ENCODE peak calls at places on chromosomes 13 and 19, in five cellular contexts. F, K, A, L and V are unnamed samples. For H3K9me3 and H3K27me3, the result is how much of the 10 kb centered on the place peaks cover.

GRCh38 chr19:4831351-4832340 is at the start of gene TICAM1:
- DNase-seq in F (peak), K (peak), A (peak), L (peak), V (peak)

GRCh38 chr13:114118086-114118762 is 14.2 kb downstream of the RASA3 start:
- DNase-seq in F (no peak), K (no peak), A (no peak), L (no peak), V (no peak)

GRCh38 chr19:49391581-49392399 is 3.7 kb downstream of the KASH5 start:
- DNase-seq in F (peak), K (peak), A (peak), L (peak), V (peak)

GRCh38 chr13:96710166-96710866 is 284.0 kb downstream of the OXGR1 start:
- DNase-seq in F (no peak), K (no peak), A (no peak), L (no peak), V (no peak)

GRCh38 chr13:75139291-75139690 is 342.7 kb downstream of the TBC1D4 start:
- DNase-seq in F (no peak), K (no peak), A (peak), L (no peak), V (no peak)

GRCh38 chr19:18483119-18483518 is 38.8 kb downstream of the ELL start:
- DNase-seq in F (no peak), K (no peak), A (no peak), L (no peak), V (no peak)

GRCh38 chr13:39954476-39954875 is 299.0 kb downstream of the COG6 start:
- DNase-seq in F (no peak), K (no peak), A (no peak), L (no peak), V (no peak)

GRCh38 chr13:94987869-94988268 is 275.5 kb upstream of the SOX21 start:
- DNase-seq in F (no peak), K (no peak), A (no peak), L (no peak), V (no peak)

GRCh38 chr13:78993792-78994191 is 334.8 kb upstream of the OBI1 start:
- DNase-seq in F (no peak), K (no peak), A (no peak), L (no peak), V (no peak)

GRCh38 chr13:92896842-92897241 is 329.8 kb upstream of the GPC6 start:
- DNase-seq in F (no peak), K (no peak), A (peak), L (no peak), V (no peak)

GRCh38 chr19:17338440-17339078 is 1.2 kb downstream of the GTPBP3 start:
- DNase-seq in F (no peak), K (no peak), A (no peak), L (no peak), V (no peak)

GRCh38 chr19:38318595-38319142 is 976 bp upstream of the KCNK6 start:
- DNase-seq in F (no peak), K (no peak), A (no peak), L (no peak), V (no peak)

GRCh38 chr13:93714171-93714570 is 487.6 kb downstream of the GPC6 start:
- DNase-seq in F (no peak), K (no peak), A (peak), L (no peak), V (no peak)

GRCh38 chr19:13417054-13417453 is 89.2 kb downstream of the CACNA1A start:
- DNase-seq in F (no peak), K (no peak), A (no peak), L (no peak), V (no peak)

GRCh38 chr13:98738213-98738612 is 14.3 kb downstream of the SLC15A1 start:
- DNase-seq in F (no peak), K (no peak), A (no peak), L (no peak), V (no peak)

GRCh38 chr19:40464059-40465024 is 1.2 kb downstream of the BLVRB start:
- DNase-seq in F (peak), K (peak), A (peak), L (peak), V (peak)

GRCh38 chr19:37346091-37346490 is 24.8 kb upstream of the ZNF527 start:
- DNase-seq in F (no peak), K (no peak), A (no peak), L (no peak), V (no peak)

GRCh38 chr13:40193290-40194203 is 472.9 kb downstream of the FOXO1 start:
- DNase-seq in F (no peak), K (peak), A (no peak), L (no peak), V (no peak)

GRCh38 chr13:26379831-26380230 is 125.9 kb downstream of the CDK8 start:
- DNase-seq in F (no peak), K (no peak), A (no peak), L (no peak), V (no peak)

GRCh38 chr19:5994407-5995165 is 16.6 kb upstream of the RANBP3 start:
- DNase-seq in F (no peak), K (no peak), A (no peak), L (no peak), V (no peak)

GRCh38 chr19:34731019-34731829 is 2.8 kb upstream of the ZNF181 start:
- DNase-seq in F (no peak), K (no peak), A (no peak), L (no peak), V (no peak)

GRCh38 chr13:103403148-103403740 is 337.0 kb upstream of the SLC10A2 start:
- DNase-seq in F (no peak), K (no peak), A (no peak), L (no peak), V (peak)

GRCh38 chr19:40622773-40623075 is 21.6 kb downstream of the LTBP4 start:
- DNase-seq in F (no peak), K (no peak), A (no peak), L (no peak), V (no peak)

GRCh38 chr19:47284324-47284899 is 9.7 kb downstream of the INAFM1 start:
- DNase-seq in F (peak), K (peak), A (peak), L (no peak), V (peak)

GRCh38 chr19:29415507-29415906 is 110.3 kb upstream of the VSTM2B start:
- DNase-seq in F (no peak), K (no peak), A (no peak), L (no peak), V (no peak)

GRCh38 chr19:4012092-4012974 is 4.8 kb downstream of the PIAS4 start:
- DNase-seq in F (no peak), K (no peak), A (no peak), L (no peak), V (peak)

GRCh38 chr13:36736119-36736726 is 62.4 kb downstream of the SERTM1 start:
- DNase-seq in F (peak), K (peak), A (peak), L (peak), V (peak)

GRCh38 chr19:7772752-7773291 is 9.8 kb downstream of the CLEC4M start:
- DNase-seq in F (peak), K (no peak), A (no peak), L (no peak), V (peak)

GRCh38 chr19:49057636-49058234 is at the start of gene CGB7:
- DNase-seq in F (peak), K (peak), A (peak), L (peak), V (peak)

GRCh38 chr13:40376867-40377266 is 289.6 kb downstream of the FOXO1 start:
- DNase-seq in F (no peak), K (no peak), A (no peak), L (no peak), V (no peak)

GRCh38 chr13:109785892-109786450 is 412 bp downstream of the IRS2 start:
- DNase-seq in F (no peak), K (no peak), A (no peak), L (no peak), V (no peak)

GRCh38 chr19:38869836-38870607 is 8.1 kb downstream of the RINL start:
- DNase-seq in F (peak), K (peak), A (peak), L (peak), V (peak)

GRCh38 chr13:46359731-46360130 is 27.3 kb downstream of the RUBCNL start:
- DNase-seq in F (no peak), K (no peak), A (peak), L (no peak), V (no peak)

DNA sequence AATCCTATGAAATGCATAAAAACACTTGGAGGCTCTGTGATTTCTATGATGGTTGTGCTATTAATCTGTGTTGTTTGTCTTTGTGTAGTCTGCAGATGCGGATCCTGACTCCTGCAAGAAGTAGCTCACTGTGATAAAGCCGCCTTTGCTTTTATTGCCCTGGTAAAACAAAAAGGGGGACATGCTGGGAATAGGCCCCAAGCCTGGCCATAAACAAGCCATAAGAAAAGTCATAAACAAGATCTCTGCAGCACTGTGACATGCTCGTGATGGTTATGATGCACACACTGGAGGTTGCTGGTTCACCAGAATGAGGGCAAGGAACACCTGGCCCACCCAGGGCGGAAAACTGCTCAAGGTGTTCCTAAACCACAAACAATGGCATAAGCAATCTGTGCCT is 26.6 kb upstream of the ZNF266 start:
- DNase-seq in F (no peak), K (no peak), A (no peak), L (no peak), V (no peak)
- H3K9me3 ChIP-seq in F (under half), K (half or more), A (under half), L (under half), V (under half)

GRCh38 chr13:50979187-50979586 is 69.6 kb downstream of the RNASEH2B start:
- DNase-seq in F (no peak), K (no peak), A (no peak), L (no peak), V (no peak)
- H3K27me3 ChIP-seq in F (under half), K (under half), A (under half), L (under half), V (under half)

DNA sequence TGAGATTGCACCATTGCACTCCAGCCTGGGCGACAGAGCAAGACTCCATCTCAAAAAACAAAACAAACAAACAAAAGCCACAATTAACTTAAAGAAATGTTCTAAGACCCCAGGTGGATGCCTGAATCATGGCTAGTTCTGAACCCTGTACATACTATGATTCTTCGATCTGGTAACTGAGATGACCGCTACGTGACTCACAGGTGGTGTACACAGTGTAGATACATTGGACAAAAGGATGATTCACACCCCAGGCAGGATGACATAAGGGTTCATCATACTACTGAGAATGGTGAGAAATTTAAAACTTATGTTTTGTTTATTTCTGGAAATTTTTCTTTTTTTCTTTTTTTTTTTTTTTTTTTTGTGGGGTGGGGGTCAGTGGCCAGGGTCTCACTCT is 6.5 kb downstream of the ZNF426 start:
- DNase-seq in F (no peak), K (no peak), A (peak), L (no peak), V (no peak)
- H3K9me3 ChIP-seq in F (under half), K (half or more), A (half or more), L (half or more), V (under half)

DNA sequence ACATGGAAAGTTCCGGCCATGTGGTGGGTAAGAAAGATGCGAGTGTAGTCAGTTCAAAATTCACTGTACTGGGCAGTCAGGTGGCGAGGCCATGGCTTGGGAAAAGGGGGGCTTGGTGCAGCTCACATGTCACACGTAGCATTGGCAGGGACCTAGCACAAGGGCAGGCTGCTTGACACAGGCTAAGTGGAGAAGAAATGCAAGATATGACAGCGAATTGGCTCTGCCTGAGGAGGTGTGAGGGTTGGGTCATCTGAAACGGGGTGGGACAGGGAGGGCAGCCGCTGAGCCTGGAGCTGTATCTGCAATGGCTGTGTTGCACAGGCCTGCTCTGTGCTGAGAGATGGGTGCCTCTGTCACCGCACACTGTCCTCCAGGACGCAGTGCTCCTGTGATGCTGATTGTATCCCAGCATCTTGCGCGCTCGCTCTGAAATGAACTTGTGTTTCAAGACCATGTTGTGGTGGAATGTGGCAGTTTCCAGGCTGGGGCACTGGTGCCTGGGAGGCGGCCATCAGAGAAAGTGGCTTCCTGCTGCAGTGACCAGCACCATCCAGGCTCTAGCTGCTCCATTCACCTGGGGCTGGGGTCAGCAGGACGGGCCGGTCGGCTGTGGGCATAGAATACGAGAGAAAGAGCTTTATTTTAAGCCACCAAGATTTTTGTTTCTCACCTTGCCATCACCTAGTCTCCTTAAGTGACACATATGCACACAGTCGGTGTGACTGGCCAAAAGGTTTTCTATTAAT is 70.3 kb downstream of the TEX29 start:
- DNase-seq in F (peak), K (no peak), A (no peak), L (no peak), V (no peak)
- H3K27me3 ChIP-seq in F (under half), K (under half), A (under half), L (under half), V (under half)